ENCODE peak calls at places on chromosome 1, in seven cellular contexts. N is sigmoid colon, U is K562, G is stomach, T is transverse colon, J is H1, O is SK-N-SH. B is an unnamed sample.

GRCh38 chr1:33876970-33877680 is 13.2 kb downstream of the HMGB4 start:
- DNase-seq in N (no peak), U (no peak), G (no peak), T (no peak), J (no peak), O (no peak), B (no peak)

GRCh38 chr1:98121661-98122060 is 200.8 kb upstream of the DPYD start:
- DNase-seq in N (no peak), U (no peak), G (no peak), T (no peak), J (no peak), O (no peak), B (no peak)

GRCh38 chr1:196890668-196891067 is 2.8 kb downstream of the CFHR4 start:
- DNase-seq in N (no peak), U (no peak), G (no peak), T (no peak), J (no peak), O (no peak), B (no peak)

GRCh38 chr1:44361478-44361877 is 6.4 kb upstream of the ERI3 start:
- DNase-seq in N (no peak), U (peak; percentile 29), G (no peak), T (no peak), J (no peak), O (no peak), B (no peak)

GRCh38 chr1:212762234-212762633 is 29.3 kb downstream of the NSL1 start:
- DNase-seq in N (no peak), U (no peak), G (no peak), T (no peak), J (no peak), O (no peak), B (no peak)

GRCh38 chr1:119330062-119330939 is 38.3 kb upstream of the HAO2 start:
- DNase-seq in N (no peak), U (no peak), G (no peak), T (no peak), J (no peak), O (no peak), B (no peak)

GRCh38 chr1:15153842-15154479 is 414 bp downstream of the TMEM51 start:
- DNase-seq in N (peak; percentile 87), U (peak; percentile 81), G (peak; percentile 73), T (peak; percentile 81), J (no peak), O (peak; percentile 84), B (no peak)

GRCh38 chr1:15952317-15953258 is 23.3 kb downstream of the ZBTB17 start:
- DNase-seq in N (no peak), U (peak; percentile 78), G (no peak), T (no peak), J (no peak), O (no peak), B (no peak)

GRCh38 chr1:67324068-67324467 is 16.4 kb downstream of the IL12RB2 start:
- DNase-seq in N (no peak), U (no peak), G (no peak), T (no peak), J (no peak), O (no peak), B (no peak)

GRCh38 chr1:29224438-29224837 is 6.3 kb downstream of the MECR start:
- DNase-seq in N (no peak), U (no peak), G (no peak), T (no peak), J (no peak), O (no peak), B (no peak)

GRCh38 chr1:100250264-100250663 is 630 bp upstream of the DBT start:
- DNase-seq in N (no peak), U (no peak), G (no peak), T (no peak), J (no peak), O (no peak), B (no peak)

GRCh38 chr1:100253552-100253951 is 3.9 kb upstream of the DBT start:
- DNase-seq in N (no peak), U (no peak), G (no peak), T (no peak), J (no peak), O (no peak), B (no peak)

GRCh38 chr1:100249537-100250257 is at the start of gene DBT:
- DNase-seq in N (peak; percentile 99), U (peak; percentile 100), G (peak; percentile 95), T (peak; percentile 95), J (peak; percentile 88), O (peak; percentile 89), B (peak; percentile 99)

GRCh38 chr1:100250807-100251206 is 1.2 kb upstream of the DBT start:
- DNase-seq in N (no peak), U (no peak), G (no peak), T (no peak), J (no peak), O (no peak), B (no peak)

GRCh38 chr1:100252901-100253300 is 3.3 kb upstream of the DBT start:
- DNase-seq in N (no peak), U (no peak), G (no peak), T (no peak), J (no peak), O (no peak), B (no peak)
- H3K27ac ChIP-seq in N (no peak overlapping the region), U (no peak overlapping the region), G (no peak overlapping the region), T (no peak overlapping the region), J (no peak overlapping the region), O (no peak overlapping the region), B (no peak overlapping the region)

GRCh38 chr1:229558460-229559335 is at the start of gene ABCB10:
- DNase-seq in N (peak; percentile 98), U (peak; percentile 97), G (peak; percentile 96), T (peak; percentile 96), J (peak; percentile 98), O (peak; percentile 98), B (peak; percentile 97)
- TF ChIP-seq POLR2AphosphoS5 in N (peak; percentile 91), U (peak; percentile 12), G (peak; percentile 91), T (peak; percentile 79), J (no peak), O (no peak), B (peak; percentile 96)

DNA sequence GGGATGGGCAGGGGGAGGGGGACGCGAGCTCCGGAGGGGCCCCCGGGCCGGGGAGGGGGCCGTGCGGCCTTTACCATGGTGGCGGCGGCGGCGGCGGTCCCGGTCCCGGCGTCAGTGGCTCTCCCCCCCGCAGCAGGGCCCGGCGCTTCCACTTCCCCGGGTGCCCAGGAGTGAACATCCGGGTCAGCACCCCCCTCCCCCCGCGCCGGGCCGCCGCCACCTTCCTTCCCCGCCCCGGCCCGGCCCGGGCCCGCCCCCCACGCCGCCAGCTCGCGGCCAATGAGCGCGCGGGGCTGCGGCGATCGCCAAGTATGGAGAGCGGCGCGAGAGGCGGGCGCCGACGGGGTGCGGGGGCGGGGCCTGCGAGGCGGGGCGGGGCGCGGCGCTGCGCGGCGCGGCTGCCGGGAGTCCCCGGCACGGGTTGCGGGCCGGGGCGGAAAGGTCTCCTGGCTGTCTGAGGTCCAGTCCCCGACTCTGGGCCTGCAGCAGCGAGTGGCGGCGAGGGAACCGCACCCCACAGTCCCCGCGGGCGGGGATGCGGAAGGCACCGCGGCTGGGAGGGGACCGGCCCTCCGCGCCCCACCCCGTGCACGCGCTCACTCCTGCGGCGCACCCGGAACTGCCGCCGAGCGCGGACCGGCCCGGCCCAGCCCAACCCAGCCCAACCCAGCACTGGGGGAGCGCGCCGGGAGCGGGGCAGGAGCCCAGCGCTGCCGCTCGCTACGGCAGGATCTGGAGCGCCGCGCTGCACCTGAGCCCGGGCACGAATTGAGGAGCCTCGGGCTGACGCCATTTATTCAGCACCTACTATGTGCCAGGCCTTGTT is at the start of gene CAPZB:
- DNase-seq in N (peak; percentile 97), U (peak; percentile 98), G (peak; percentile 95), T (peak; percentile 97), J (no peak), O (peak; percentile 99), B (peak; percentile 97)
- TF ChIP-seq EP300 in N (no peak), U (no peak), G (no peak), T (no peak), J (no peak), O (no peak), B (no peak)

GRCh38 chr1:8629241-8630091 is 188.0 kb downstream of the RERE start:
- DNase-seq in N (no peak), U (no peak), G (no peak), T (peak; percentile 25), J (no peak), O (no peak), B (no peak)
- H3K27ac ChIP-seq in N (no peak overlapping the region), U (no peak overlapping the region), G (no peak overlapping the region), T (peak overlapping the region; percentile 19), J (no peak overlapping the region), O (no peak overlapping the region), B (no peak overlapping the region)

GRCh38 chr1:24853656-24854055 is 76.4 kb downstream of the RUNX3 start:
- DNase-seq in N (no peak), U (no peak), G (no peak), T (no peak), J (no peak), O (no peak), B (no peak)
- TF ChIP-seq POLR2AphosphoS5 in N (no peak), U (no peak), G (no peak), T (no peak), J (no peak), O (no peak), B (no peak)